ENCODE peak calls at places on chromosomes 7 and 10, in seven cellular contexts. W is K562, K is HCT116, I is SK-N-SH, V is H1, G is GM12878, A is HepG2. H is an unnamed sample.
A peak's percentile ranks its signal among the peaks of the same experiment; 100 is the strongest.

GRCh38 chr7:26650081-26650480 is 214.3 kb downstream of the SKAP2 start:
- DNase-seq in W (no peak), K (no peak), I (no peak), V (no peak), G (no peak), A (no peak), H (no peak)

GRCh38 chr10:14478639-14479038 is 147.9 kb upstream of the FRMD4A start:
- DNase-seq in W (peak; percentile 17), K (peak; percentile 19), I (peak; percentile 65), V (peak; percentile 46), G (no peak), A (no peak), H (no peak)

GRCh38 chr10:103204353-103205255 is 11.5 kb upstream of the NT5C2 start:
- DNase-seq in W (no peak), K (no peak), I (no peak), V (peak; percentile 90), G (no peak), A (peak; percentile 86), H (no peak)

GRCh38 chr7:141072548-141073172 is 1.2 kb upstream of the TMEM178B start:
- DNase-seq in W (no peak), K (no peak), I (peak; percentile 84), V (no peak), G (no peak), A (no peak), H (peak; percentile 47)

GRCh38 chr10:132300582-132300981 is 7.2 kb downstream of the STK32C start:
- DNase-seq in W (peak; percentile 21), K (no peak), I (peak; percentile 51), V (no peak), G (no peak), A (no peak), H (no peak)

GRCh38 chr10:66888237-66888636 is 37.6 kb upstream of the LRRTM3 start:
- DNase-seq in W (no peak), K (no peak), I (no peak), V (no peak), G (no peak), A (no peak), H (no peak)

GRCh38 chr10:101035314-101035713 is 4.3 kb downstream of the SFXN3 start:
- DNase-seq in W (no peak), K (no peak), I (no peak), V (no peak), G (no peak), A (no peak), H (no peak)

GRCh38 chr7:35003679-35004278 is 33.5 kb downstream of the DPY19L1 start:
- DNase-seq in W (peak; percentile 18), K (peak; percentile 99), I (no peak), V (no peak), G (no peak), A (peak; percentile 15), H (no peak)

GRCh38 chr7:51325231-51325630 is 8.6 kb upstream of the COBL start:
- DNase-seq in W (no peak), K (no peak), I (no peak), V (no peak), G (no peak), A (no peak), H (no peak)

GRCh38 chr7:135946289-135947055 is 30.7 kb downstream of the MTPN start:
- DNase-seq in W (no peak), K (no peak), I (no peak), V (no peak), G (no peak), A (no peak), H (no peak)

GRCh38 chr10:29588640-29589421 is 45.9 kb downstream of the SVIL start:
- DNase-seq in W (no peak), K (no peak), I (no peak), V (no peak), G (no peak), A (no peak), H (peak; percentile 33)

GRCh38 chr10:92544296-92544695 is 29.6 kb downstream of the IDE start:
- DNase-seq in W (no peak), K (no peak), I (peak; percentile 25), V (no peak), G (peak; percentile 35), A (no peak), H (peak; percentile 10)

GRCh38 chr7:106365252-106366005 is 80.6 kb upstream of the NAMPT start:
- DNase-seq in W (no peak), K (no peak), I (no peak), V (no peak), G (peak; percentile 46), A (no peak), H (no peak)

GRCh38 chr10:25444266-25444665 is 269.5 kb downstream of the GPR158 start:
- DNase-seq in W (no peak), K (no peak), I (no peak), V (no peak), G (no peak), A (no peak), H (no peak)

GRCh38 chr10:22010973-22011408 is 7.5 kb upstream of the DNAJC1 start:
- DNase-seq in W (no peak), K (peak; percentile 18), I (no peak), V (no peak), G (no peak), A (no peak), H (no peak)
- TF ChIP-seq JUND in W (no peak), K (no peak), I (no peak), V (no peak), G (no peak), A (no peak), H (no peak)

GRCh38 chr7:1004018-1004880 is 21.3 kb downstream of the CYP2W1 start:
- DNase-seq in W (no peak), K (no peak), I (no peak), V (no peak), G (no peak), A (no peak), H (no peak)
- TF ChIP-seq JUND in W (no peak), K (no peak), I (no peak), V (no peak), G (no peak), A (no peak), H (no peak)

GRCh38 chr7:24609059-24609458 is 35.8 kb downstream of the PALS2 start:
- DNase-seq in W (no peak), K (no peak), I (no peak), V (no peak), G (no peak), A (no peak), H (no peak)
- TF ChIP-seq JUND in W (no peak), K (no peak), I (no peak), V (no peak), G (no peak), A (no peak), H (no peak)

GRCh38 chr10:75746356-75746755 is 314.9 kb downstream of the LRMDA start:
- DNase-seq in W (no peak), K (no peak), I (no peak), V (no peak), G (no peak), A (peak; percentile 46), H (no peak)
- TF ChIP-seq JUND in W (no peak), K (no peak), I (no peak), V (no peak), G (no peak), A (no peak), H (no peak)

GRCh38 chr10:99522511-99523250 is 10.1 kb upstream of the NKX2-3 start:
- DNase-seq in W (no peak), K (no peak), I (peak; percentile 36), V (no peak), G (no peak), A (no peak), H (no peak)

GRCh38 chr10:99522078-99522479 is 10.7 kb upstream of the NKX2-3 start:
- DNase-seq in W (no peak), K (no peak), I (peak; percentile 22), V (no peak), G (no peak), A (no peak), H (no peak)

GRCh38 chr10:99520040-99520803 is 12.5 kb upstream of the NKX2-3 start:
- DNase-seq in W (no peak), K (no peak), I (peak; percentile 15), V (no peak), G (no peak), A (no peak), H (no peak)

GRCh38 chr10:99520804-99521473 is 11.8 kb upstream of the NKX2-3 start:
- DNase-seq in W (no peak), K (no peak), I (no peak), V (no peak), G (no peak), A (no peak), H (no peak)

GRCh38 chr10:99521474-99522077 is 11.2 kb upstream of the NKX2-3 start:
- DNase-seq in W (no peak), K (no peak), I (peak; percentile 16), V (no peak), G (no peak), A (peak; percentile 57), H (no peak)
- TF ChIP-seq JUND in W (no peak), K (no peak), I (no peak), V (no peak), G (no peak), A (no peak), H (no peak)

DNA sequence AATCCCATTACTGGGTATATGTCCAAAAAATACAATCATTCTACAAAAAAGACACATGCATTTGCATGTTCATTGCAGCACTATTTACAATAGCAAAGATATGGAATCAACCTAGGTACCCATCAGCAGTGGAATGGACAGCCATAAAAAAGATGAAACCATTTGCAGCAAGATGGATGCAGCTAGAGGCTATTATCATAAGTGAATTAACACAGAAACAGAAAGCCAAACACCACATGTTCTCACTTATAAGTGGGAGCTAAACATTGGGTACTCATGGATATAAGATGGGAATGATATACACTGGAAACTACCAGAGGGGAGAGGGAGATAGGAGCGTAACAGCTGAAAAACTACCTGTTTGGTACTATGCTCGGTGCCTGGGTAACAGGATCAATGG is 154.0 kb downstream of the TMEM26 start:
- DNase-seq in W (no peak), K (no peak), I (no peak), V (no peak), G (no peak), A (no peak), H (no peak)
- TF ChIP-seq JUND in W (no peak), K (no peak), I (no peak), V (no peak), G (no peak), A (no peak), H (no peak)

GRCh38 chr10:8444630-8445029 is 390.1 kb downstream of the GATA3 start:
- DNase-seq in W (no peak), K (no peak), I (peak; percentile 75), V (peak; percentile 25), G (no peak), A (no peak), H (no peak)
- TF ChIP-seq JUND in W (no peak), K (no peak), I (no peak), V (no peak), G (no peak), A (no peak), H (no peak)

DNA sequence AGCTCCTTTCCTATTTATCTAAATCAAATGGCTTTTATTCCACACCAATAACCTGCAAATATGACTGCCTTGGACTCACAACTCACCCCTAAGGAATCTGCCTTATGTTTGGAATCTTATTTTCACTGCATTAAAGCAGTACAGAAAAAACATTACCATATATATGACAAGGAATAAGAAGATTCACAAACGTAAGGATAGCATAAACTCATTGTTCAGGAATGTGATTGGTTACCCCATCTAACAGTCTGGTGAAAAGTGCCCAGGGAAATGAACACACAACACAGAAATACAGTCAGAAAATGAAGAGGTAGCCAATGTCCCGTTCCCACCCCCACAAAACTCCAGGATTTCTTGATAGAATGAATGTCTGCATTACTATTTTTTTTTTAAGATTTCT is 2.0 kb downstream of the PPP3CB start:
- DNase-seq in W (no peak), K (no peak), I (no peak), V (no peak), G (no peak), A (no peak), H (no peak)
- TF ChIP-seq JUND in W (no peak), K (no peak), I (peak; percentile 27), V (no peak), G (no peak), A (no peak), H (no peak)